ENCODE peak calls at places on chromosomes 4 and X, in eight cellular contexts. S is pancreas, V is iPS DF 6.9, Y is left lung, C is suprapubic skin, T is bronchial epithelial cell, A is foreskin fibroblast, X is mammary epithelial cell. R is an unnamed sample.

GRCh38 chr4:73087871-73088270 is 18.4 kb upstream of the COX18 start:
- DNase-seq in S (no peak), V (no peak), Y (no peak), C (no peak), A (no peak), X (no peak), T (no peak), R (no peak)

GRCh38 chrX:115229337-115229991 is 4.4 kb downstream of the LRCH2 start:
- DNase-seq in X (no peak), T (peak; percentile 3), V (no peak), Y (no peak), A (peak; percentile 15), C (no peak), S (no peak), R (no peak)

GRCh38 chr4:163681208-163681821 is 186.8 kb downstream of the TMA16 start:
- DNase-seq in A (no peak), S (no peak), C (no peak), T (peak; percentile 28), X (no peak), Y (no peak), V (peak; percentile 27), R (no peak)

GRCh38 chr4:141352775-141353544 is 132.3 kb downstream of the ZNF330 start:
- DNase-seq in V (no peak), A (peak; percentile 64), X (peak; percentile 12), C (no peak), S (no peak), Y (no peak), T (peak; percentile 54), R (peak; percentile 36)

GRCh38 chrX:18707442-18708049 is at the start of gene PPEF1:
- DNase-seq in X (no peak), V (no peak), Y (no peak), S (no peak), A (no peak), C (no peak), T (no peak), R (no peak)

GRCh38 chr4:86961605-86962295 is 26.9 kb downstream of the AFF1 start:
- DNase-seq in V (no peak), T (no peak), S (no peak), Y (no peak), C (no peak), A (no peak), X (no peak), R (no peak)

GRCh38 chr4:150078996-150079581 is 844 bp downstream of the DCLK2 start:
- DNase-seq in Y (peak; percentile 78), S (peak; percentile 53), T (no peak), C (no peak), X (peak; percentile 5), V (no peak), A (peak; percentile 63), R (peak; percentile 53)

GRCh38 chr4:185576918-185577591 is 41.7 kb upstream of the PDLIM3 start:
- DNase-seq in V (no peak), C (no peak), X (no peak), T (no peak), A (no peak), S (no peak), Y (no peak), R (no peak)

GRCh38 chr4:75995727-75996126 is 5.0 kb upstream of the SDAD1 start:
- DNase-seq in S (no peak), A (peak; percentile 70), T (peak; percentile 55), V (no peak), C (no peak), X (peak; percentile 52), Y (no peak), R (no peak)

GRCh38 chrX:22323541-22323940 is 50.8 kb downstream of the CBLL2 start:
- DNase-seq in C (no peak), S (no peak), T (peak; percentile 73), Y (no peak), A (peak; percentile 60), V (no peak), X (peak; percentile 57), R (peak; percentile 60)

GRCh38 chrX:150355898-150356297 is 7.2 kb upstream of the MAMLD1 start:
- DNase-seq in C (no peak), S (no peak), T (no peak), V (no peak), Y (no peak), X (no peak), A (no peak), R (no peak)

GRCh38 chrX:70445197-70445656 is 592 bp downstream of the DLG3 start:
- DNase-seq in C (no peak), A (no peak), T (no peak), S (no peak), V (no peak), Y (no peak), X (no peak), R (no peak)

GRCh38 chrX:136523770-136524169 is 8.2 kb upstream of the VGLL1 start:
- DNase-seq in C (no peak), A (no peak), X (no peak), T (no peak), V (no peak), Y (no peak), S (no peak), R (no peak)

GRCh38 chrX:19798423-19798822 is 89.0 kb downstream of the SH3KBP1 start:
- DNase-seq in X (peak; percentile 9), C (no peak), A (no peak), S (no peak), Y (no peak), T (peak; percentile 12), V (no peak), R (no peak)

GRCh38 chrX:19805054-19805690 is 82.2 kb downstream of the SH3KBP1 start:
- DNase-seq in C (no peak), T (no peak), A (peak; percentile 37), V (no peak), S (no peak), X (no peak), Y (no peak), R (no peak)

GRCh38 chrX:19799319-19800182 is 87.8 kb downstream of the SH3KBP1 start:
- DNase-seq in S (no peak), T (peak; percentile 17), Y (no peak), C (no peak), X (no peak), V (no peak), A (peak; percentile 67), R (peak; percentile 36)

GRCh38 chrX:19804168-19804567 is 83.2 kb downstream of the SH3KBP1 start:
- DNase-seq in S (no peak), Y (no peak), T (no peak), C (no peak), X (no peak), A (no peak), V (no peak), R (no peak)

GRCh38 chrX:19800821-19801220 is 86.6 kb downstream of the SH3KBP1 start:
- DNase-seq in A (no peak), X (no peak), V (no peak), S (no peak), Y (no peak), C (no peak), T (no peak), R (no peak)
- H3K4me3 ChIP-seq in A (no peak overlapping the region), X (no peak overlapping the region), V (no peak overlapping the region), S (no peak overlapping the region), Y (no peak overlapping the region), C (no peak overlapping the region), T (no peak overlapping the region), R (no peak overlapping the region)

GRCh38 chr4:142846729-142847606 is 867 bp upstream of the INPP4B start:
- DNase-seq in T (peak; percentile 54), C (no peak), S (peak; percentile 48), X (peak; percentile 68), Y (peak; percentile 79), A (peak; percentile 57), V (peak; percentile 27), R (no peak)

GRCh38 chr4:142840516-142841123 is 5.5 kb downstream of the INPP4B start:
- DNase-seq in C (no peak), S (no peak), A (peak; percentile 70), Y (no peak), V (no peak), X (no peak), T (peak; percentile 61), R (no peak)

GRCh38 chr4:142844782-142845181 is 1.3 kb downstream of the INPP4B start:
- DNase-seq in V (no peak), A (peak; percentile 6), S (no peak), C (no peak), Y (no peak), T (no peak), X (no peak), R (no peak)

GRCh38 chr4:142846105-142846728 is at the start of gene INPP4B:
- DNase-seq in X (peak; percentile 63), V (peak; percentile 7), T (peak; percentile 31), S (peak; percentile 45), A (peak; percentile 75), C (no peak), Y (peak; percentile 84), R (peak; percentile 47)

DNA sequence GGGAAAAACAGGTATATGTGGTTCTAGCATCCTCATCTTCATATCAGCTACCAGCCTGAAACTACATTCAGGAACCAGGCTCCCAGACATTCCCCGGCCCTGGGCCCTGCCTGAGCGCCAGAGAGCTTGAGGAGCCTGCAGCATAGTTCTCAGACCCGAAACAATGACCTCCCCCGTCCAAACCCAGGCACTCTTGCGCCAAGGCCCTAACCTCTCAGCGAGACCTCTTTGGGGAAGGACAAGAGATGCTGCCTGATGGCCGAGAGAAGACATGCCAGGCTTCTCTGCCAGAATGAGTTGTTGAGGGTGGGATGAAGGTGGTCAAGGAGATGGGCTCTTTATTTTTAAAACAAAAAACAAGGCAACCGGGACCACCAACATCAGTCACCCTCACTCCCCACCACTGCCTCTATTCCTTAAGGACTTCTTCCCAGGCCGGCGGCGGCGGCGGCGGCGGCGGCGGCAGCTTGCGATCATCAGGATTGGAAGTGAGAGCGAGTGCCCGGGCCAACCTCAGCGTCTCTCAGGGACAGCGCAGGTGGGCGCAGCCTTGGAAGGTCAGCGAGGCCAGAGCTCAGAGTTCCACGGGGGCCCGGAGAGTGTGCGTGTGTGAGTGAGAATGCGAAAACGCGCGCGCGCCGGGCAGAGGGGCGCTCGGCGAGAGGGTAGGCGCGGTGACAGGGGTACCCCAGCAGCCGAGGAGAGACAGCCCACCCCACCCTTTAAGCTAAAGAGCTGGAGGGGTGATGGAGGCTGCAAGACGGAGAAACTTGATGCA is 619 bp downstream of the INPP4B start:
- DNase-seq in A (peak; percentile 47), S (peak; percentile 16), V (no peak), Y (peak; percentile 75), T (no peak), X (peak; percentile 19), C (no peak), R (no peak)
- H3K4me3 ChIP-seq in A (peak overlapping the region; percentile 88), S (peak overlapping the region; percentile 54), V (peak overlapping the region; percentile 37), Y (peak overlapping the region; percentile 50), T (peak overlapping the region; percentile 49), X (peak overlapping the region; percentile 88), C (peak overlapping the region; percentile 69), R (peak overlapping the region; percentile 48)

GRCh38 chr4:53702334-53703266 is 111.3 kb upstream of the LNX1 start:
- DNase-seq in V (no peak), S (peak; percentile 41), A (peak; percentile 90), T (peak; percentile 33), C (peak; percentile 88), Y (peak; percentile 85), X (peak; percentile 52), R (peak; percentile 100)
- H3K4me3 ChIP-seq in V (no peak overlapping the region), S (peak overlapping the region; percentile 1), A (peak overlapping the region; percentile 7), T (no peak overlapping the region), C (peak overlapping the region; percentile 19), Y (no peak overlapping the region), X (no peak overlapping the region), R (peak overlapping the region; percentile 7)

DNA sequence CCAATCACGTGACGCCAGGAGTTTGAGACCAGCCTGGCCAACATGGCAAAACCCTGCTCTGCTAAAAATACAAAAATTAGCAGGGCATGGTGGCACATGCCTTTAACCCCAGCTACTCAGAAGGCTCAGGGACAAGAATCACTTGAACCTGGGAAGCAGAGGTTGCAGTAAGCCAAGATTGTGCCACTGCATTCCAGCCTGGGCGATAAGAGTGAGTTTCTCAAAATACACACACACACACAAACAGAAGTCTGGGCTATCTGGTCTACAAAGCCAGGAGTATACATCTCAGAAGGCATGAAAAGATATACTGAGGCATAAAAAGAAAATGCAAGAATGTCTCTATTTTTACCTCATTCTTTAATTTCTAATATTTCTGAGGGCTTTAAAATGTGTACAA is 11.3 kb downstream of the YTHDC1 start:
- DNase-seq in C (no peak), Y (no peak), T (no peak), V (no peak), X (no peak), S (no peak), A (no peak), R (no peak)
- H3K4me3 ChIP-seq in C (no peak overlapping the region), Y (no peak overlapping the region), T (no peak overlapping the region), V (no peak overlapping the region), X (no peak overlapping the region), S (no peak overlapping the region), A (no peak overlapping the region), R (no peak overlapping the region)

R was measured in MG63.